ENCODE peak calls at places on chromosomes 12 and 14, in five cellular contexts. One of them, this sample, is unnamed.

GRCh38 chr14:86574026-86574777 is 1044.3 kb downstream of the FLRT2 start:
- DNase-seq in GM12892: no peak
- DNase-seq in H1: no peak
- DNase-seq in K562: no peak
- DNase-seq in HepG2: peak; percentile 0
- DNase-seq in this sample: no peak

GRCh38 chr12:76183459-76184186 is 99.1 kb upstream of the NAP1L1 start:
- DNase-seq in GM12892: no peak
- DNase-seq in H1: no peak
- DNase-seq in K562: peak; percentile 12
- DNase-seq in HepG2: peak; percentile 10
- DNase-seq in this sample: peak; percentile 11

GRCh38 chr12:54418441-54419087 is 502 bp downstream of the ITGA5 start:
- DNase-seq in GM12892: no peak
- DNase-seq in H1: no peak
- DNase-seq in K562: peak; percentile 72
- DNase-seq in HepG2: no peak
- DNase-seq in this sample: no peak

GRCh38 chr12:76698966-76699365 is 64.9 kb upstream of the ZDHHC17 start:
- DNase-seq in GM12892: no peak
- DNase-seq in H1: no peak
- DNase-seq in K562: no peak
- DNase-seq in HepG2: no peak
- DNase-seq in this sample: no peak

GRCh38 chr14:68380304-68380840 is 412.5 kb downstream of the ZFP36L1 start:
- DNase-seq in GM12892: no peak
- DNase-seq in H1: no peak
- DNase-seq in K562: no peak
- DNase-seq in HepG2: no peak
- DNase-seq in this sample: no peak

GRCh38 chr14:95875831-95876768 is 532 bp upstream of the TUNAR start:
- DNase-seq in GM12892: no peak
- DNase-seq in H1: peak; percentile 21
- DNase-seq in K562: no peak
- DNase-seq in HepG2: no peak
- DNase-seq in this sample: peak; percentile 20

GRCh38 chr12:109156586-109156985 is 40.2 kb downstream of the ACACB start:
- DNase-seq in GM12892: no peak
- DNase-seq in H1: no peak
- DNase-seq in K562: no peak
- DNase-seq in HepG2: no peak
- DNase-seq in this sample: no peak

GRCh38 chr12:119423285-119423684 is 88.8 kb downstream of the CCDC60 start:
- DNase-seq in GM12892: no peak
- DNase-seq in H1: no peak
- DNase-seq in K562: peak; percentile 8
- DNase-seq in HepG2: no peak
- DNase-seq in this sample: no peak

GRCh38 chr12:124410354-124411175 is 115.7 kb downstream of the RFLNA start:
- DNase-seq in GM12892: no peak
- DNase-seq in H1: no peak
- DNase-seq in K562: peak; percentile 31
- DNase-seq in HepG2: no peak
- DNase-seq in this sample: no peak

GRCh38 chr14:65210118-65210826 is 108.0 kb upstream of the MAX start:
- DNase-seq in GM12892: peak; percentile 23
- DNase-seq in H1: no peak
- DNase-seq in K562: no peak
- DNase-seq in HepG2: no peak
- DNase-seq in this sample: no peak

GRCh38 chr12:24852420-24852819 is 96.5 kb downstream of the BCAT1 start:
- DNase-seq in GM12892: no peak
- DNase-seq in H1: no peak
- DNase-seq in K562: no peak
- DNase-seq in HepG2: no peak
- DNase-seq in this sample: no peak

GRCh38 chr14:94823556-94824341 is 53.8 kb upstream of the GSC start:
- DNase-seq in GM12892: no peak
- DNase-seq in H1: no peak
- DNase-seq in K562: peak; percentile 10
- DNase-seq in HepG2: peak; percentile 65
- DNase-seq in this sample: no peak

GRCh38 chr12:47413806-47414205 is 292.0 kb downstream of the RPAP3 start:
- DNase-seq in GM12892: no peak
- DNase-seq in H1: no peak
- DNase-seq in K562: no peak
- DNase-seq in HepG2: no peak
- DNase-seq in this sample: no peak

GRCh38 chr12:96811083-96811482 is 96.0 kb upstream of the NEDD1 start:
- DNase-seq in GM12892: no peak
- DNase-seq in H1: no peak
- DNase-seq in K562: no peak
- DNase-seq in HepG2: peak; percentile 46
- DNase-seq in this sample: no peak

GRCh38 chr12:6980075-6980474 is 9.4 kb downstream of the EMG1 start:
- DNase-seq in GM12892: no peak
- DNase-seq in H1: no peak
- DNase-seq in K562: no peak
- DNase-seq in HepG2: no peak
- DNase-seq in this sample: no peak

GRCh38 chr14:74976264-74977113 is 21.1 kb upstream of the PGF start:
- DNase-seq in GM12892: no peak
- DNase-seq in H1: no peak
- DNase-seq in K562: peak; percentile 2
- DNase-seq in HepG2: no peak
- DNase-seq in this sample: no peak

GRCh38 chr14:74973905-74974363 is 18.5 kb upstream of the PGF start:
- DNase-seq in GM12892: no peak
- DNase-seq in H1: no peak
- DNase-seq in K562: no peak
- DNase-seq in HepG2: peak; percentile 39
- DNase-seq in this sample: no peak

GRCh38 chr14:74974364-74975058 is 19.1 kb upstream of the PGF start:
- DNase-seq in GM12892: no peak
- DNase-seq in H1: no peak
- DNase-seq in K562: no peak
- DNase-seq in HepG2: no peak
- DNase-seq in this sample: no peak

GRCh38 chr14:74975059-74975810 is 19.8 kb upstream of the PGF start:
- DNase-seq in GM12892: no peak
- DNase-seq in H1: no peak
- DNase-seq in K562: no peak
- DNase-seq in HepG2: no peak
- DNase-seq in this sample: no peak

DNA sequence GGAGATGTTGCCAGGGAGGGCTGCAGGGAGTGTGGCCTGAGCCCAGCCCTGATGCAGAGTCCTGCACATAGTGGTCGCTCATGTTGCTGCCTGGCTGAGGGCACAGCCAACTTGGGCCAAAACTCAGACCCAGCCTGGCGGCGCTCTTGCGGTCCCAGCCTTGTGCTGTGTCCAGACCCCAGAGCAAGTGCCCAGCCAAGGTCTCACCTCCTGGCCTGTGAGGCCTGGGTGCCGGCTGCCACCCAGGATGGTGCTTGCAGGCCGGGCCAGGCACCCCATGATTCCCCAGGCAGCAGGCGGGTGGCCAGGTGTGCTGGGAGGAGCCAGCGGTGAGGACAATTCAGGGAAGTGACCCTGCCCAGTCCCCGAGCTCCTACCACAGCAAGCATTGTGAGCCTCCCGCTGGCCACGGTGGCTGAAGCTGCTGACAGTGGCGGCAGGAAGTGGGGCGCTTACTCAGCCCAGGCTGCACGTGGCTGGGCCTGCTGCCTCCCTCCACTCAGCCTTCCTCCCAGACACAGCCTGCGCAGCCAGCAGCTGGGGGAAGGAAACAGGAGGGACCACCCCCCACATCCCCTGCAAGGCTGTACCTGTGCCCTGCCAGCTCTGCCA is 17.7 kb upstream of the PGF start:
- DNase-seq in GM12892: no peak
- DNase-seq in H1: no peak
- DNase-seq in K562: no peak
- DNase-seq in HepG2: no peak
- DNase-seq in this sample: peak; percentile 67
- TF ChIP-seq TAF1 in GM12892: no peak
- TF ChIP-seq TAF1 in H1: no peak
- TF ChIP-seq TAF1 in K562: no peak
- TF ChIP-seq TAF1 in HepG2: no peak
- TF ChIP-seq TAF1 in this sample: no peak

DNA sequence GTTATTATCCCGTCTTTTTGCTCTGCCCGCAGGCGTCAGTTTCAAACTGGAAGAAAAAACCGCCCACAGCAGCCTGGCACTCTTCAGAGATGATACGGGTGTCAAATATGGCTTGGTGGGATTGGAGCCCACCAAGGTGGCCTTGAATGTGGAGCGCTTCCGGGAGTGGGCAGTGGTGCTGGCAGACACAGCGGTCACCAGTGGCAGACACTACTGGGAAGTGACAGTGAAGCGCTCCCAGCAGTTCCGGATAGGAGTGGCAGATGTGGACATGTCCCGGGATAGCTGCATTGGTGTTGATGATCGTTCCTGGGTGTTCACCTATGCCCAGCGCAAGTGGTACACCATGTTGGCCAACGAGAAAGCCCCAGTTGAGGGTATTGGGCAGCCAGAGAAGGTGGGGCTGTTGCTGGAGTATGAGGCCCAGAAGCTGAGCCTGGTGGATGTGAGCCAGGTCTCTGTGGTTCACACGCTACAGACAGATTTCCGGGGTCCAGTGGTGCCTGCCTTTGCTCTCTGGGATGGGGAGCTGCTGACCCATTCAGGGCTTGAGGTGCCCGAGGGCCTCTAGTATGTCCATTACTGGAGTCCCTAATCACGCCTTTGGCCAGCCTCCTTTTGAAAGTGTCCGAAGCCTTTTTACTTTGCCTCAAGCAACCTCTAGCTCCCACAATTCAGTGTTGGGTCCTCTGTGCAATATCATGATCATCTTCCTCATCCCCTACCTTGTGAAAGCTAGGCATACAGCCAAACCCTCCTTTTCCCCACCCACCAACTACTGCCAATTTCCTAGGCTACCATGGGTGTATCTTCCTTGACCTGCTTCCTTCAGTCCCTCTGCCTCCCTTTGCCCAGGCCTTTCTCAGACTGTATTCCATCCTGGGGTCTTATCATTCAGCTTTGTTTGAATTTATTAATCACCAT is 891 bp downstream of the SPRYD4 start:
- DNase-seq in GM12892: no peak
- DNase-seq in H1: no peak
- DNase-seq in K562: peak; percentile 60
- DNase-seq in HepG2: no peak
- DNase-seq in this sample: no peak
- TF ChIP-seq POLR2A in GM12892: no peak
- TF ChIP-seq POLR2A in H1: no peak
- TF ChIP-seq POLR2A in K562: no peak
- TF ChIP-seq POLR2A in HepG2: no peak
- TF ChIP-seq POLR2A in this sample: no peak

DNA sequence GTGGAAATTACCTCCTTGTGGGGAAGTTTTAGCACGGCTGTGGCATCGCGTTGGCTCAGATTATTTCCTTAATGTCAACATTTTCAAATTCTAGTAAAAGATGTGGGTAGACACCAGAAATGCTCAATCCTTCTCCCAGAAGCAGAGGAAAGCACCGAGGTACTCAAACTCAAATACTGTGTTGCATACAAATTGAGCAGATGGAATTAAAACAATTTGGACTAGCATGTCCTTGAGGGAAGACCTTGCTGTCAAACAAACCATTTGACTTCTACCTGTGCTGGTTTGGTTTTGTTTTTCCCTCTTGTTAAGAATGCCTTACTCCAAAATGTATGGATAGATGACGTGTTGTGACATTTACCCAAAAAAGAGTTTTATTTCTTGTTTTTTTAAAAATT is 136.4 kb downstream of the CNTN1 start:
- DNase-seq in GM12892: no peak
- DNase-seq in H1: no peak
- DNase-seq in K562: no peak
- DNase-seq in HepG2: no peak
- DNase-seq in this sample: no peak
- TF ChIP-seq TAF1 in GM12892: no peak
- TF ChIP-seq TAF1 in H1: no peak
- TF ChIP-seq TAF1 in K562: no peak
- TF ChIP-seq TAF1 in HepG2: no peak
- TF ChIP-seq TAF1 in this sample: no peak

GRCh38 chr12:100503228-100503628 is 29.6 kb downstream of the NR1H4 start:
- DNase-seq in GM12892: no peak
- DNase-seq in H1: no peak
- DNase-seq in K562: no peak
- DNase-seq in HepG2: no peak
- DNase-seq in this sample: no peak
- TF ChIP-seq POLR2A in GM12892: no peak
- TF ChIP-seq POLR2A in H1: no peak
- TF ChIP-seq POLR2A in K562: no peak
- TF ChIP-seq POLR2A in HepG2: no peak
- TF ChIP-seq POLR2A in this sample: no peak

GRCh38 chr12:52307836-52308806 is 13.1 kb downstream of the KRT83 start:
- DNase-seq in GM12892: peak; percentile 46
- DNase-seq in H1: peak; percentile 23
- DNase-seq in K562: peak; percentile 30
- DNase-seq in HepG2: no peak
- DNase-seq in this sample: peak; percentile 65
- TF ChIP-seq TAF1 in GM12892: no peak
- TF ChIP-seq TAF1 in H1: no peak
- TF ChIP-seq TAF1 in K562: no peak
- TF ChIP-seq TAF1 in HepG2: no peak
- TF ChIP-seq TAF1 in this sample: no peak

GRCh38 chr12:52147983-52148540 is 43.8 kb downstream of the KRT80 start:
- DNase-seq in GM12892: no peak
- DNase-seq in H1: no peak
- DNase-seq in K562: no peak
- DNase-seq in HepG2: no peak
- DNase-seq in this sample: no peak
- TF ChIP-seq POLR2A in GM12892: no peak
- TF ChIP-seq POLR2A in H1: peak; percentile 31
- TF ChIP-seq POLR2A in K562: no peak
- TF ChIP-seq POLR2A in HepG2: no peak
- TF ChIP-seq POLR2A in this sample: no peak

GRCh38 chr12:103093499-103094106 is 136.1 kb downstream of the ASCL1 start:
- DNase-seq in GM12892: no peak
- DNase-seq in H1: no peak
- DNase-seq in K562: no peak
- DNase-seq in HepG2: no peak
- DNase-seq in this sample: no peak
- TF ChIP-seq TAF1 in GM12892: no peak
- TF ChIP-seq TAF1 in H1: no peak
- TF ChIP-seq TAF1 in K562: no peak
- TF ChIP-seq TAF1 in HepG2: no peak
- TF ChIP-seq TAF1 in this sample: no peak

GRCh38 chr12:121581681-121582439 is 1.0 kb upstream of the KDM2B start:
- DNase-seq in GM12892: no peak
- DNase-seq in H1: no peak
- DNase-seq in K562: peak; percentile 64
- DNase-seq in HepG2: no peak
- DNase-seq in this sample: no peak

GRCh38 chr12:121580959-121581680 is at the start of gene KDM2B:
- DNase-seq in GM12892: no peak
- DNase-seq in H1: no peak
- DNase-seq in K562: peak; percentile 48
- DNase-seq in HepG2: peak; percentile 63
- DNase-seq in this sample: no peak

GRCh38 chr12:121579190-121579791 is 1.5 kb downstream of the KDM2B start:
- DNase-seq in GM12892: peak; percentile 56
- DNase-seq in H1: no peak
- DNase-seq in K562: peak; percentile 67
- DNase-seq in HepG2: no peak
- DNase-seq in this sample: peak; percentile 52

GRCh38 chr12:121578230-121579189 is 2.3 kb downstream of the KDM2B start:
- DNase-seq in GM12892: no peak
- DNase-seq in H1: peak; percentile 34
- DNase-seq in K562: no peak
- DNase-seq in HepG2: no peak
- DNase-seq in this sample: no peak

GRCh38 chr12:121579981-121580868 is 598 bp downstream of the KDM2B start:
- DNase-seq in GM12892: no peak
- DNase-seq in H1: peak; percentile 54
- DNase-seq in K562: peak; percentile 84
- DNase-seq in HepG2: peak; percentile 34
- DNase-seq in this sample: peak; percentile 49
- TF ChIP-seq POLR2A in GM12892: no peak
- TF ChIP-seq POLR2A in H1: no peak
- TF ChIP-seq POLR2A in K562: peak; percentile 29
- TF ChIP-seq POLR2A in HepG2: no peak
- TF ChIP-seq POLR2A in this sample: no peak

This sample was measured in GM12891.